ENCODE peak calls at places on chromosome 17, in six cellular contexts. One of them, this sample, is unnamed.

GRCh38 chr17:79026345-79027273 is 2.6 kb downstream of the C1QTNF1 start:
- DNase-seq in H1: no peak
- DNase-seq in neuronal stem cell: no peak
- DNase-seq in IMR-90: peak
- DNase-seq in mesenchymal stem cell: peak
- DNase-seq in mesendoderm: no peak
- DNase-seq in this sample: no peak

GRCh38 chr17:65104973-65105372 is 32.2 kb upstream of the RGS9 start:
- DNase-seq in H1: no peak
- DNase-seq in neuronal stem cell: no peak
- DNase-seq in IMR-90: no peak
- DNase-seq in mesenchymal stem cell: no peak
- DNase-seq in mesendoderm: no peak
- DNase-seq in this sample: no peak

GRCh38 chr17:46023783-46024388 is 24.8 kb downstream of the STH start:
- DNase-seq in H1: no peak
- DNase-seq in neuronal stem cell: no peak
- DNase-seq in IMR-90: no peak
- DNase-seq in mesenchymal stem cell: no peak
- DNase-seq in mesendoderm: no peak
- DNase-seq in this sample: no peak

GRCh38 chr17:48123111-48123510 is 15.5 kb downstream of the SNX11 start:
- DNase-seq in H1: no peak
- DNase-seq in neuronal stem cell: no peak
- DNase-seq in IMR-90: no peak
- DNase-seq in mesenchymal stem cell: no peak
- DNase-seq in mesendoderm: peak
- DNase-seq in this sample: no peak

GRCh38 chr17:42568341-42569111 is 1.6 kb downstream of the MLX start:
- DNase-seq in H1: no peak
- DNase-seq in neuronal stem cell: no peak
- DNase-seq in IMR-90: no peak
- DNase-seq in mesenchymal stem cell: no peak
- DNase-seq in mesendoderm: no peak
- DNase-seq in this sample: no peak

GRCh38 chr17:50683434-50684287 is 24.1 kb downstream of the ANKRD40 start:
- DNase-seq in H1: no peak
- DNase-seq in neuronal stem cell: no peak
- DNase-seq in IMR-90: no peak
- DNase-seq in mesenchymal stem cell: no peak
- DNase-seq in mesendoderm: no peak
- DNase-seq in this sample: no peak

GRCh38 chr17:69213059-69213813 is 15.4 kb downstream of the ABCA10 start:
- DNase-seq in H1: peak
- DNase-seq in neuronal stem cell: no peak
- DNase-seq in IMR-90: no peak
- DNase-seq in mesenchymal stem cell: no peak
- DNase-seq in mesendoderm: peak
- DNase-seq in this sample: peak

GRCh38 chr17:67837965-67838364 is 12.7 kb downstream of the BPTF start:
- DNase-seq in H1: no peak
- DNase-seq in neuronal stem cell: no peak
- DNase-seq in IMR-90: no peak
- DNase-seq in mesenchymal stem cell: no peak
- DNase-seq in mesendoderm: no peak
- DNase-seq in this sample: no peak

GRCh38 chr17:4509402-4509801 is 10.7 kb downstream of the SPNS2 start:
- DNase-seq in H1: no peak
- DNase-seq in neuronal stem cell: no peak
- DNase-seq in IMR-90: no peak
- DNase-seq in mesenchymal stem cell: no peak
- DNase-seq in mesendoderm: no peak
- DNase-seq in this sample: no peak

GRCh38 chr17:49148171-49148570 is 15.6 kb downstream of the B4GALNT2 start:
- DNase-seq in H1: no peak
- DNase-seq in neuronal stem cell: no peak
- DNase-seq in IMR-90: no peak
- DNase-seq in mesenchymal stem cell: no peak
- DNase-seq in mesendoderm: no peak
- DNase-seq in this sample: no peak

GRCh38 chr17:58306131-58306951 is 22.3 kb downstream of the TSPOAP1 start:
- DNase-seq in H1: no peak
- DNase-seq in neuronal stem cell: no peak
- DNase-seq in IMR-90: no peak
- DNase-seq in mesenchymal stem cell: no peak
- DNase-seq in mesendoderm: no peak
- DNase-seq in this sample: peak

GRCh38 chr17:4548721-4549531 is 6.3 kb downstream of the MYBBP1A start:
- DNase-seq in H1: no peak
- DNase-seq in neuronal stem cell: no peak
- DNase-seq in IMR-90: peak
- DNase-seq in mesenchymal stem cell: no peak
- DNase-seq in mesendoderm: peak
- DNase-seq in this sample: no peak

GRCh38 chr17:74417178-74418045 is 14.5 kb upstream of the GPRC5C start:
- DNase-seq in H1: no peak
- DNase-seq in neuronal stem cell: no peak
- DNase-seq in IMR-90: no peak
- DNase-seq in mesenchymal stem cell: peak
- DNase-seq in mesendoderm: peak
- DNase-seq in this sample: peak

GRCh38 chr17:75568412-75569255 is 19.0 kb upstream of the MYO15B start:
- DNase-seq in H1: no peak
- DNase-seq in neuronal stem cell: no peak
- DNase-seq in IMR-90: no peak
- DNase-seq in mesenchymal stem cell: no peak
- DNase-seq in mesendoderm: no peak
- DNase-seq in this sample: no peak

GRCh38 chr17:655618-656017 is 59.0 kb downstream of the VPS53 start:
- DNase-seq in H1: no peak
- DNase-seq in neuronal stem cell: no peak
- DNase-seq in IMR-90: no peak
- DNase-seq in mesenchymal stem cell: no peak
- DNase-seq in mesendoderm: no peak
- DNase-seq in this sample: no peak

GRCh38 chr17:7959503-7960253 is 27.7 kb downstream of the CNTROB start:
- DNase-seq in H1: no peak
- DNase-seq in neuronal stem cell: no peak
- DNase-seq in IMR-90: no peak
- DNase-seq in mesenchymal stem cell: peak
- DNase-seq in mesendoderm: no peak
- DNase-seq in this sample: no peak

GRCh38 chr17:261640-262039 is 80.2 kb upstream of the DOC2B start:
- DNase-seq in H1: no peak
- DNase-seq in neuronal stem cell: no peak
- DNase-seq in IMR-90: no peak
- DNase-seq in mesenchymal stem cell: no peak
- DNase-seq in mesendoderm: no peak
- DNase-seq in this sample: no peak

GRCh38 chr17:50464121-50464520 is 4.6 kb downstream of the CHAD start:
- DNase-seq in H1: no peak
- DNase-seq in neuronal stem cell: no peak
- DNase-seq in IMR-90: no peak
- DNase-seq in mesenchymal stem cell: no peak
- DNase-seq in mesendoderm: no peak
- DNase-seq in this sample: no peak

GRCh38 chr17:45170280-45170975 is 8.8 kb downstream of the HEXIM2 start:
- DNase-seq in H1: no peak
- DNase-seq in neuronal stem cell: no peak
- DNase-seq in IMR-90: no peak
- DNase-seq in mesenchymal stem cell: no peak
- DNase-seq in mesendoderm: peak
- DNase-seq in this sample: peak

GRCh38 chr17:80815151-80815561 is 176.5 kb upstream of the CHMP6 start:
- DNase-seq in H1: no peak
- DNase-seq in neuronal stem cell: no peak
- DNase-seq in IMR-90: no peak
- DNase-seq in mesenchymal stem cell: no peak
- DNase-seq in mesendoderm: no peak
- DNase-seq in this sample: no peak

GRCh38 chr17:38469875-38470274 is 41.6 kb downstream of the ARHGAP23 start:
- DNase-seq in H1: no peak
- DNase-seq in neuronal stem cell: no peak
- DNase-seq in IMR-90: peak
- DNase-seq in mesenchymal stem cell: peak
- DNase-seq in mesendoderm: peak
- DNase-seq in this sample: no peak

GRCh38 chr17:74037320-74037719 is 166.2 kb upstream of the RPL38 start:
- DNase-seq in H1: no peak
- DNase-seq in neuronal stem cell: no peak
- DNase-seq in IMR-90: no peak
- DNase-seq in mesenchymal stem cell: no peak
- DNase-seq in mesendoderm: peak
- DNase-seq in this sample: no peak

GRCh38 chr17:51166987-51167931 is 1.0 kb downstream of the NME2 start:
- DNase-seq in H1: no peak
- DNase-seq in neuronal stem cell: peak
- DNase-seq in IMR-90: peak
- DNase-seq in mesenchymal stem cell: peak
- DNase-seq in mesendoderm: peak
- DNase-seq in this sample: peak

GRCh38 chr17:7325031-7325528 is 4.1 kb downstream of the NEURL4 start:
- DNase-seq in H1: no peak
- DNase-seq in neuronal stem cell: no peak
- DNase-seq in IMR-90: no peak
- DNase-seq in mesenchymal stem cell: no peak
- DNase-seq in mesendoderm: no peak
- DNase-seq in this sample: no peak

GRCh38 chr17:22300177-22300576 is 607.9 kb downstream of the KCNJ18 start:
- DNase-seq in H1: no peak
- DNase-seq in neuronal stem cell: no peak
- DNase-seq in IMR-90: no peak
- DNase-seq in mesenchymal stem cell: no peak
- DNase-seq in mesendoderm: no peak
- DNase-seq in this sample: no peak

GRCh38 chr17:38705523-38705802 is 390 bp downstream of the MLLT6 start:
- DNase-seq in H1: no peak
- DNase-seq in neuronal stem cell: no peak
- DNase-seq in IMR-90: no peak
- DNase-seq in mesenchymal stem cell: no peak
- DNase-seq in mesendoderm: no peak
- DNase-seq in this sample: no peak

DNA sequence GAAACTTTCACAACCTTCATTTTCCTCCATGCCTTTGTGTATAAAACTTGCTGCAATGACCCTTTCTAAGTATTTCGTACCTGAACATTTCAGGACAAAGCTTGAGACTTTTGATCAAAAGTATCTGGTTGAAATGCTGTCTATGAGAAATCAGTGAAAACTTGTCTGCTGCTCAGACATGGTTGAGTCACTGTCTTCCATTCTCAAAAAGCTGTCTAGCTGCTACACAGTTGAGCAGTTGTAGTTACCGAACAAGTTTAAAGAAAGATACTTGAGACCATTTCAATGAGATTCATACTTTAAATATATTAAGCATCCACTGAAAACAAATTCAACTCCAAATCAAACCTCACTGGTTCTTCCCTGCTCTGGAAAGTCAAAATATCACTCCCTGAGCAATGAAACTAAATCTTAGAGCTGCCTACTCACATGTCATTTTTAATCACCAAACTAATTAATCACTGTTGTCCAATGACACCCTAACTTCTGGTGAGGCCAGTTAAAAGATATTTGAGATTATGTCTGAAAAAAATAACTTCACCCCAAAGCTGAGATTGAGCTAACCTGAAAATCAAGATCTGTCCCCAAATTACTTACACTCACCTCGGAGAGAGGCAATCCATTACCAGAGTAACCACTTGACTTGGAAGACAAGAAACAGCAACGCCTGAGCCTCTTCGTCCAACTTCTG is 503 bp downstream of the TMEM100 start:
- DNase-seq in H1: no peak
- DNase-seq in neuronal stem cell: no peak
- DNase-seq in IMR-90: peak
- DNase-seq in mesenchymal stem cell: peak
- DNase-seq in mesendoderm: no peak
- DNase-seq in this sample: no peak
- H2BK5ac ChIP-seq in H1: no peak
- H2BK5ac ChIP-seq in neuronal stem cell: no peak
- H2BK5ac ChIP-seq in IMR-90: no peak
- H2BK5ac ChIP-seq in mesenchymal stem cell: no peak
- H2BK5ac ChIP-seq in mesendoderm: no peak
- H2BK5ac ChIP-seq in this sample: no peak

GRCh38 chr17:37322106-37322505 is 53.7 kb upstream of the C17orf78 start:
- DNase-seq in H1: no peak
- DNase-seq in neuronal stem cell: no peak
- DNase-seq in IMR-90: no peak
- DNase-seq in mesenchymal stem cell: no peak
- DNase-seq in mesendoderm: no peak
- DNase-seq in this sample: no peak

GRCh38 chr17:37322826-37323561 is 52.8 kb upstream of the C17orf78 start:
- DNase-seq in H1: no peak
- DNase-seq in neuronal stem cell: no peak
- DNase-seq in IMR-90: no peak
- DNase-seq in mesenchymal stem cell: no peak
- DNase-seq in mesendoderm: no peak
- DNase-seq in this sample: no peak

DNA sequence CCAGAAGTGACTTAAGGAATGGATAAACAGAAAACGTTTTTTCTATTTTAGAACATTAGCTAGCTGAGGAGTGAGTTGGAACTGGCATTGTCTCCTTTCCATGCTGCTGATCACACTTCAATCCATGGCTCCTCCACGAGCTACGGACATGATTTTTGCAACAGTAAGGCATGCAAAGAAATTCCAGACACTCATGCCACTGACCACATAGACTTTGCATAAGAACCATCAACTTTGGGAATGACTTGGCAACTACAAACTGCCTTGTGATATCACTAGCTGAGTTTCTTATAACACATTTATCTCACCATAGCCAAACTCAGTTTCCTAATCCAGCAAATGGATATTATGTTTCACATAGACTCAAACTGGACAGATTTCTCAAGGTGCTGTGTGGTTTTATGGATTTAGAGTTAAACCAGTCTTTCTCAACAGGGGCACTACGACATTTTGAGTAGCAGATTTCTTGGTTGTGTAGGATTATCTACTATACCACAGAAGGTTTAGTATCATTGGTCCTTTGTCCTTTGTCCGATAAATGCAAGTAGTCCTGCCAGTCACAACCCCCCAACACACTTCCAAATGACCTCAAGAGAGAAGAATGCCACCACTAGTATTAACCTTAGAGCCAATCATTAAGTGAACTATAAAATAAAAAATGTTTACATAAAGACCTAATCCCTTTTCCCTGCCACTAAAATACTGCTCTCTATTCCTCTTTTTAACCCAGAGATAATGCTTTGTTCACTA is 48.3 kb upstream of the C17orf78 start:
- DNase-seq in H1: no peak
- DNase-seq in neuronal stem cell: no peak
- DNase-seq in IMR-90: peak
- DNase-seq in mesenchymal stem cell: peak
- DNase-seq in mesendoderm: no peak
- DNase-seq in this sample: no peak
- H2BK15ac ChIP-seq in H1: no peak
- H2BK15ac ChIP-seq in neuronal stem cell: no peak
- H2BK15ac ChIP-seq in IMR-90: no peak
- H2BK15ac ChIP-seq in mesenchymal stem cell: no peak
- H2BK15ac ChIP-seq in mesendoderm: no peak
- H2BK15ac ChIP-seq in this sample: no peak

GRCh38 chr17:82037113-82037888 is at the start of gene DCXR:
- DNase-seq in H1: peak
- DNase-seq in neuronal stem cell: peak
- DNase-seq in IMR-90: peak
- DNase-seq in mesenchymal stem cell: peak
- DNase-seq in mesendoderm: peak
- DNase-seq in this sample: peak
- H2BK5ac ChIP-seq in H1: no peak
- H2BK5ac ChIP-seq in neuronal stem cell: peak
- H2BK5ac ChIP-seq in IMR-90: peak
- H2BK5ac ChIP-seq in mesenchymal stem cell: no peak
- H2BK5ac ChIP-seq in mesendoderm: no peak
- H2BK5ac ChIP-seq in this sample: no peak

GRCh38 chr17:66676421-66676820 is 158.5 kb upstream of the CACNG5 start:
- DNase-seq in H1: no peak
- DNase-seq in neuronal stem cell: no peak
- DNase-seq in IMR-90: no peak
- DNase-seq in mesenchymal stem cell: no peak
- DNase-seq in mesendoderm: no peak
- DNase-seq in this sample: no peak
- H2BK15ac ChIP-seq in H1: no peak
- H2BK15ac ChIP-seq in neuronal stem cell: no peak
- H2BK15ac ChIP-seq in IMR-90: no peak
- H2BK15ac ChIP-seq in mesenchymal stem cell: no peak
- H2BK15ac ChIP-seq in mesendoderm: no peak
- H2BK15ac ChIP-seq in this sample: no peak

This sample was measured in H9.